ENCODE peak calls at places on chromosomes 1 and 21, in seven cellular contexts. O, S, D, B, H, G and W are unnamed samples.
A peak's percentile ranks its signal among the peaks of the same experiment; 100 is the strongest.

GRCh38 chr1:81452693-81453344 is 347.9 kb upstream of the ADGRL2 start:
- DNase-seq in B (peak; percentile 94), S (no peak), G (no peak), H (no peak), D (no peak), O (no peak), W (no peak)

GRCh38 chr1:183226963-183227362 is 40.9 kb downstream of the LAMC2 start:
- DNase-seq in G (no peak), O (no peak), H (no peak), S (no peak), B (no peak), D (no peak), W (no peak)

GRCh38 chr1:41169066-41169798 is 72.9 kb downstream of the SCMH1 start:
- DNase-seq in S (no peak), G (no peak), B (no peak), D (no peak), H (no peak), O (peak; percentile 20), W (no peak)

GRCh38 chr1:102897537-102897936 is 210.8 kb downstream of the COL11A1 start:
- DNase-seq in O (peak; percentile 81), H (peak; percentile 20), B (peak; percentile 47), D (no peak), G (no peak), S (peak; percentile 47), W (no peak)

GRCh38 chr1:46102769-46103476 is 29.5 kb downstream of the PIK3R3 start:
- DNase-seq in H (no peak), D (no peak), B (peak; percentile 47), G (no peak), S (no peak), O (no peak), W (no peak)

GRCh38 chr1:17874665-17875064 is 119.5 kb downstream of the ACTL8 start:
- DNase-seq in D (no peak), S (peak; percentile 71), G (peak; percentile 25), B (peak; percentile 2), H (no peak), O (peak; percentile 95), W (peak; percentile 65)

GRCh38 chr1:193754732-193755427 is 568.5 kb upstream of the B3GALT2 start:
- DNase-seq in G (peak; percentile 47), S (no peak), O (peak; percentile 46), D (no peak), B (peak; percentile 10), H (no peak), W (no peak)

GRCh38 chr1:223197923-223198627 is 55.0 kb upstream of the TLR5 start:
- DNase-seq in B (peak; percentile 93), H (no peak), S (no peak), O (no peak), G (no peak), D (no peak), W (no peak)

GRCh38 chr1:14921057-14921456 is 232.5 kb upstream of the TMEM51 start:
- DNase-seq in S (no peak), G (no peak), B (no peak), H (no peak), D (no peak), O (peak; percentile 45), W (no peak)

GRCh38 chr1:168465942-168466702 is 77.7 kb downstream of the XCL2 start:
- DNase-seq in S (peak; percentile 81), B (peak; percentile 76), G (no peak), O (peak; percentile 82), D (peak; percentile 20), H (peak; percentile 69), W (no peak)

GRCh38 chr1:90925928-90926869 is 95.6 kb downstream of the ZNF644 start:
- DNase-seq in O (peak; percentile 87), S (peak; percentile 5), G (peak; percentile 65), B (peak; percentile 32), H (peak; percentile 12), D (no peak), W (no peak)

GRCh38 chr1:34929497-34929852 is at the start of gene DLGAP3:
- DNase-seq in B (no peak), H (no peak), O (peak; percentile 20), S (no peak), G (peak; percentile 70), D (no peak), W (no peak)

GRCh38 chr1:234699795-234700665 is 90.1 kb upstream of the IRF2BP2 start:
- DNase-seq in S (peak; percentile 53), G (no peak), B (peak; percentile 51), O (peak; percentile 55), H (peak; percentile 38), D (no peak), W (no peak)

GRCh38 chr1:52926864-52927218 is 235 bp upstream of the SCP2 start:
- DNase-seq in G (no peak), O (no peak), D (no peak), S (no peak), B (no peak), H (no peak), W (no peak)
- H3K4me3 ChIP-seq in G (peak overlapping the region; percentile 84), O (peak overlapping the region; percentile 39), D (peak overlapping the region; percentile 88), S (peak overlapping the region; percentile 65), B (peak overlapping the region; percentile 64), H (peak overlapping the region; percentile 66), W (peak overlapping the region; percentile 94)

GRCh38 chr1:241849345-241849695 is 1.3 kb downstream of the EXO1 start:
- DNase-seq in H (no peak), O (no peak), B (no peak), S (no peak), D (no peak), G (no peak), W (no peak)

GRCh38 chr1:241847796-241848668 is at the start of gene EXO1:
- DNase-seq in G (peak; percentile 97), S (peak; percentile 75), H (peak; percentile 83), O (peak; percentile 95), B (peak; percentile 82), D (peak; percentile 84), W (peak; percentile 95)

GRCh38 chr1:241846862-241847539 is 1.0 kb upstream of the EXO1 start:
- DNase-seq in S (no peak), H (no peak), G (no peak), D (no peak), B (no peak), O (no peak), W (no peak)

GRCh38 chr1:241847540-241847795 is 536 bp upstream of the EXO1 start:
- DNase-seq in D (no peak), S (no peak), O (no peak), G (no peak), B (no peak), H (no peak), W (no peak)

DNA sequence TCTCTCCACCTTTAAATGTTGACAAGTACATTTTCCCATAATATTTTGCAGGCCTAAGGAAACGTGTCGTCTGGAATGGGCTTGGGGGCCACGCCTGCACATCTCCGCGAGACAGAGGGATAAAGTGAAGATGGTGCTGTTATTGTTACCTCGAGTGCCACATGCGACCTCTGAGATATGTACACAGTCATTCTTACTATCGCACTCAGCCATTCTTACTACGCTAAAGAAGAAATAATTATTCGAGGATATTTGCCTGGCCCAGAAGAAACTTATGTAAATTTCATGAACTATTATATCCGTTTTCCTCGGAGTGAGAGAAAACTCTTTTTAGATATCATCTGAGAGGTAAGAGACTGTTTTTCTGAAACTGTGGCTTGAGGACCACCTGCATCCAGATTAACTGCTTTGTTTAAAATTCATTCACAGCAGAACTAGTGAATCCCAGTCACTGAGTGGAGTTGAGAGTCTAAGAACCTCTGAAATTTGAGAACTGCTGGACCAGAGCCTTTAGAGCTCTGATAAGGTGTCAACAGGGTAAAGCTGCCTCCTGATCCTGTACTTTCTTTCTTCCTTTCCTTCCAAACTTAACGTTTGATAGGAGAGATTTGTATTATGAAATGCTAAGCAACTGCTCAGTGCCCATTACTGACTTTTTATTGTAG is 808 bp downstream of the EXO1 start:
- DNase-seq in S (no peak), D (no peak), B (no peak), O (no peak), H (no peak), G (no peak), W (no peak)
- H3K4me3 ChIP-seq in S (peak overlapping the region; percentile 96), D (no peak overlapping the region), B (peak overlapping the region; percentile 85), O (peak overlapping the region; percentile 71), H (peak overlapping the region; percentile 88), G (peak overlapping the region; percentile 93), W (no peak overlapping the region)

GRCh38 chr21:38733973-38734546 is 71.7 kb upstream of the ETS2 start:
- DNase-seq in D (peak; percentile 81), G (peak; percentile 90), H (peak; percentile 48), B (peak; percentile 56), O (peak; percentile 89), S (peak; percentile 40), W (peak; percentile 92)
- H3K4me3 ChIP-seq in D (peak overlapping the region; percentile 68), G (peak overlapping the region; percentile 45), H (no peak overlapping the region), B (peak overlapping the region; percentile 34), O (peak overlapping the region; percentile 14), S (peak overlapping the region; percentile 24), W (peak overlapping the region; percentile 53)

GRCh38 chr1:54477153-54477561 is 70.9 kb upstream of the ACOT11 start:
- DNase-seq in G (no peak), D (no peak), O (no peak), H (no peak), B (no peak), S (no peak), W (no peak)

GRCh38 chr1:54479251-54479650 is 68.8 kb upstream of the ACOT11 start:
- DNase-seq in O (no peak), G (no peak), B (no peak), S (no peak), H (no peak), D (no peak), W (no peak)

GRCh38 chr1:54474500-54475235 is 68.5 kb upstream of the SSBP3 start:
- DNase-seq in O (no peak), B (no peak), H (no peak), D (peak; percentile 46), S (no peak), G (peak; percentile 80), W (no peak)

GRCh38 chr1:54476231-54477109 is 70.3 kb upstream of the SSBP3 start:
- DNase-seq in H (no peak), S (no peak), O (peak; percentile 54), D (no peak), G (no peak), B (no peak), W (no peak)

GRCh38 chr1:54475357-54476230 is 69.4 kb upstream of the SSBP3 start:
- DNase-seq in D (peak; percentile 64), G (peak; percentile 81), H (no peak), S (no peak), O (no peak), B (no peak), W (no peak)
- H3K4me3 ChIP-seq in D (peak overlapping the region; percentile 42), G (peak overlapping the region; percentile 63), H (no peak overlapping the region), S (no peak overlapping the region), O (no peak overlapping the region), B (no peak overlapping the region), W (peak overlapping the region; percentile 21)

GRCh38 chr1:145992502-145992936 is 3.9 kb downstream of the TXNIP start:
- DNase-seq in O (no peak), G (no peak), H (no peak), B (no peak), D (no peak), S (no peak), W (no peak)
- H3K4me3 ChIP-seq in O (peak overlapping the region; percentile 98), G (no peak overlapping the region), H (no peak overlapping the region), B (peak overlapping the region; percentile 8), D (peak overlapping the region; percentile 71), S (peak overlapping the region; percentile 84), W (peak overlapping the region; percentile 99)

GRCh38 chr1:93275634-93276295 is 69.9 kb upstream of the DR1 start:
- DNase-seq in B (peak; percentile 44), G (peak; percentile 8), S (no peak), H (no peak), D (no peak), O (no peak), W (no peak)
- H3K4me3 ChIP-seq in B (no peak overlapping the region), G (no peak overlapping the region), S (no peak overlapping the region), H (no peak overlapping the region), D (no peak overlapping the region), O (no peak overlapping the region), W (peak overlapping the region; percentile 24)